ENCODE peak calls at places on chromosomes 12 and 14, in eight cellular contexts. One of them, this sample, is unnamed.
A peak's percentile ranks its signal among the peaks of the same experiment; 100 is the strongest.

GRCh38 chr12:46507766-46508165 is 135.2 kb upstream of the SLC38A2 start:
- DNase-seq in foreskin keratinocyte: no peak
- DNase-seq in stimulated activated CD4-positive, alpha-beta T cell treated with anti-CD3 and anti-CD28 coated beads, Interleukin-2, amount 100 ng/mL, for 48 hours: no peak
- DNase-seq in amniotic epithelial cell: no peak
- DNase-seq in fibroblast of lung: no peak
- DNase-seq in occipital lobe: no peak
- DNase-seq in CD8-positive, alpha-beta T cell: no peak
- DNase-seq in right atrium auricular region: no peak
- DNase-seq in this sample: no peak

GRCh38 chr14:32698831-32699230 is 239.8 kb upstream of the NPAS3 start:
- DNase-seq in right atrium auricular region: no peak
- DNase-seq in CD8-positive, alpha-beta T cell: no peak
- DNase-seq in amniotic epithelial cell: peak; percentile 48
- DNase-seq in fibroblast of lung: no peak
- DNase-seq in occipital lobe: no peak
- DNase-seq in foreskin keratinocyte: peak; percentile 29
- DNase-seq in stimulated activated CD4-positive, alpha-beta T cell treated with anti-CD3 and anti-CD28 coated beads, Interleukin-2, amount 100 ng/mL, for 48 hours: no peak
- DNase-seq in this sample: no peak

GRCh38 chr12:19624401-19624930 is 185.2 kb downstream of the AEBP2 start:
- DNase-seq in amniotic epithelial cell: peak; percentile 21
- DNase-seq in foreskin keratinocyte: no peak
- DNase-seq in stimulated activated CD4-positive, alpha-beta T cell treated with anti-CD3 and anti-CD28 coated beads, Interleukin-2, amount 100 ng/mL, for 48 hours: no peak
- DNase-seq in occipital lobe: no peak
- DNase-seq in fibroblast of lung: no peak
- DNase-seq in CD8-positive, alpha-beta T cell: no peak
- DNase-seq in right atrium auricular region: no peak
- DNase-seq in this sample: no peak

GRCh38 chr14:68471029-68471963 is 321.6 kb downstream of the ZFP36L1 start:
- DNase-seq in fibroblast of lung: no peak
- DNase-seq in CD8-positive, alpha-beta T cell: no peak
- DNase-seq in amniotic epithelial cell: no peak
- DNase-seq in stimulated activated CD4-positive, alpha-beta T cell treated with anti-CD3 and anti-CD28 coated beads, Interleukin-2, amount 100 ng/mL, for 48 hours: no peak
- DNase-seq in occipital lobe: no peak
- DNase-seq in foreskin keratinocyte: no peak
- DNase-seq in right atrium auricular region: no peak
- DNase-seq in this sample: no peak

GRCh38 chr12:71655495-71655894 is 8.2 kb downstream of the ZFC3H1 start:
- DNase-seq in amniotic epithelial cell: no peak
- DNase-seq in right atrium auricular region: no peak
- DNase-seq in fibroblast of lung: no peak
- DNase-seq in foreskin keratinocyte: no peak
- DNase-seq in CD8-positive, alpha-beta T cell: no peak
- DNase-seq in stimulated activated CD4-positive, alpha-beta T cell treated with anti-CD3 and anti-CD28 coated beads, Interleukin-2, amount 100 ng/mL, for 48 hours: no peak
- DNase-seq in occipital lobe: no peak
- DNase-seq in this sample: no peak

GRCh38 chr12:26062566-26062965 is 62.3 kb downstream of the BHLHE41 start:
- DNase-seq in foreskin keratinocyte: peak; percentile 46
- DNase-seq in amniotic epithelial cell: peak; percentile 50
- DNase-seq in fibroblast of lung: peak; percentile 45
- DNase-seq in stimulated activated CD4-positive, alpha-beta T cell treated with anti-CD3 and anti-CD28 coated beads, Interleukin-2, amount 100 ng/mL, for 48 hours: no peak
- DNase-seq in occipital lobe: no peak
- DNase-seq in right atrium auricular region: no peak
- DNase-seq in CD8-positive, alpha-beta T cell: no peak
- DNase-seq in this sample: no peak

GRCh38 chr14:51561141-51561540 is 90.6 kb upstream of the FRMD6 start:
- DNase-seq in amniotic epithelial cell: no peak
- DNase-seq in fibroblast of lung: no peak
- DNase-seq in stimulated activated CD4-positive, alpha-beta T cell treated with anti-CD3 and anti-CD28 coated beads, Interleukin-2, amount 100 ng/mL, for 48 hours: no peak
- DNase-seq in right atrium auricular region: no peak
- DNase-seq in CD8-positive, alpha-beta T cell: no peak
- DNase-seq in occipital lobe: no peak
- DNase-seq in foreskin keratinocyte: no peak
- DNase-seq in this sample: no peak

GRCh38 chr14:21917699-21918436 is 244.2 kb upstream of the OR4E1 start:
- DNase-seq in CD8-positive, alpha-beta T cell: peak; percentile 64
- DNase-seq in foreskin keratinocyte: peak; percentile 25
- DNase-seq in right atrium auricular region: no peak
- DNase-seq in fibroblast of lung: peak; percentile 58
- DNase-seq in amniotic epithelial cell: peak; percentile 72
- DNase-seq in occipital lobe: peak; percentile 1
- DNase-seq in stimulated activated CD4-positive, alpha-beta T cell treated with anti-CD3 and anti-CD28 coated beads, Interleukin-2, amount 100 ng/mL, for 48 hours: peak; percentile 53
- DNase-seq in this sample: no peak